ENCODE peak calls at places on chromosome 4, in four cellular contexts. One of them, this sample, is unnamed.

GRCh38 chr4:13541720-13542576 is 2.4 kb downstream of the NKX3-2 start:
- DNase-seq in GM12878: no peak
- DNase-seq in K562: no peak
- DNase-seq in HL-60: no peak
- DNase-seq in this sample: no peak

GRCh38 chr4:88735554-88735953 is 37.9 kb upstream of the NAP1L5 start:
- DNase-seq in HL-60: no peak
- DNase-seq in GM12878: no peak
- DNase-seq in K562: no peak
- DNase-seq in this sample: no peak

GRCh38 chr4:94459462-94460161 is 7.9 kb downstream of the PDLIM5 start:
- DNase-seq in HL-60: no peak
- DNase-seq in K562: peak; percentile 36
- DNase-seq in GM12878: no peak
- DNase-seq in this sample: no peak

GRCh38 chr4:8729408-8730149 is 137.0 kb downstream of the CPZ start:
- DNase-seq in HL-60: no peak
- DNase-seq in K562: no peak
- DNase-seq in GM12878: no peak
- DNase-seq in this sample: no peak

GRCh38 chr4:55358246-55358645 is 12.2 kb downstream of the SRD5A3 start:
- DNase-seq in K562: no peak
- DNase-seq in HL-60: no peak
- DNase-seq in GM12878: no peak
- DNase-seq in this sample: no peak

GRCh38 chr4:156939151-156939550 is 32.4 kb downstream of the PDGFC start:
- DNase-seq in K562: no peak
- DNase-seq in HL-60: no peak
- DNase-seq in GM12878: no peak
- DNase-seq in this sample: no peak

GRCh38 chr4:153393397-153393796 is 48.9 kb downstream of the MND1 start:
- DNase-seq in K562: no peak
- DNase-seq in HL-60: no peak
- DNase-seq in GM12878: no peak
- DNase-seq in this sample: no peak

GRCh38 chr4:140242357-140243284 is 88.6 kb upstream of the MAML3 start:
- DNase-seq in GM12878: no peak
- DNase-seq in K562: no peak
- DNase-seq in HL-60: peak; percentile 79
- DNase-seq in this sample: no peak

GRCh38 chr4:60326735-60327134 is 873.4 kb upstream of the ADGRL3 start:
- DNase-seq in GM12878: no peak
- DNase-seq in HL-60: no peak
- DNase-seq in K562: no peak
- DNase-seq in this sample: no peak

GRCh38 chr4:91147067-91147466 is 1019.9 kb downstream of the CCSER1 start:
- DNase-seq in GM12878: no peak
- DNase-seq in K562: no peak
- DNase-seq in HL-60: no peak
- DNase-seq in this sample: no peak

GRCh38 chr4:54185871-54186270 is 43.2 kb upstream of the PDGFRA start:
- DNase-seq in K562: no peak
- DNase-seq in HL-60: no peak
- DNase-seq in GM12878: no peak
- DNase-seq in this sample: no peak

GRCh38 chr4:2964077-2964471 is 703 bp downstream of the GRK4 start:
- DNase-seq in HL-60: peak; percentile 18
- DNase-seq in GM12878: no peak
- DNase-seq in K562: peak; percentile 33
- DNase-seq in this sample: no peak

GRCh38 chr4:151530230-151530629 is 121.3 kb downstream of the FHIP1A start:
- DNase-seq in K562: no peak
- DNase-seq in HL-60: no peak
- DNase-seq in GM12878: no peak
- DNase-seq in this sample: no peak

GRCh38 chr4:126798214-126798613 is 834.5 kb upstream of the INTU start:
- DNase-seq in HL-60: no peak
- DNase-seq in GM12878: no peak
- DNase-seq in K562: no peak
- DNase-seq in this sample: no peak

GRCh38 chr4:1476140-1476513 is 69.9 kb upstream of the NKX1-1 start:
- DNase-seq in GM12878: no peak
- DNase-seq in K562: no peak
- DNase-seq in HL-60: no peak
- DNase-seq in this sample: no peak

GRCh38 chr4:25258980-25259578 is 25.2 kb downstream of the PI4K2B start:
- DNase-seq in GM12878: no peak
- DNase-seq in HL-60: no peak
- DNase-seq in K562: no peak
- DNase-seq in this sample: no peak

GRCh38 chr4:152633118-152633517 is 46.7 kb downstream of the TMEM154 start:
- DNase-seq in HL-60: no peak
- DNase-seq in K562: no peak
- DNase-seq in GM12878: no peak
- DNase-seq in this sample: no peak

GRCh38 chr4:138688531-138689181 is 326.9 kb upstream of the NOCT start:
- DNase-seq in K562: no peak
- DNase-seq in HL-60: no peak
- DNase-seq in GM12878: no peak
- DNase-seq in this sample: no peak

GRCh38 chr4:117783716-117784115 is 250.6 kb upstream of the NDST3 start:
- DNase-seq in K562: no peak
- DNase-seq in GM12878: no peak
- DNase-seq in HL-60: no peak
- DNase-seq in this sample: no peak

GRCh38 chr4:153518001-153518400 is 51.8 kb downstream of the TMEM131L start:
- DNase-seq in K562: no peak
- DNase-seq in HL-60: no peak
- DNase-seq in GM12878: no peak
- DNase-seq in this sample: no peak

GRCh38 chr4:133389029-133389428 is 239.9 kb downstream of the PCDH10 start:
- DNase-seq in K562: no peak
- DNase-seq in HL-60: no peak
- DNase-seq in GM12878: no peak
- DNase-seq in this sample: no peak

GRCh38 chr4:7892212-7893019 is 47.2 kb downstream of the AFAP1 start:
- DNase-seq in K562: no peak
- DNase-seq in GM12878: no peak
- DNase-seq in HL-60: no peak
- DNase-seq in this sample: no peak

GRCh38 chr4:2944091-2944482 is 19.1 kb downstream of the NOP14 start:
- DNase-seq in HL-60: no peak
- DNase-seq in K562: no peak
- DNase-seq in GM12878: no peak
- DNase-seq in this sample: no peak

GRCh38 chr4:103887191-103887590 is 167.4 kb upstream of the TACR3 start:
- DNase-seq in GM12878: no peak
- DNase-seq in K562: no peak
- DNase-seq in HL-60: no peak
- DNase-seq in this sample: no peak

GRCh38 chr4:89741768-89742167 is 95.2 kb downstream of the SNCA start:
- DNase-seq in HL-60: no peak
- DNase-seq in GM12878: no peak
- DNase-seq in K562: no peak
- DNase-seq in this sample: no peak

GRCh38 chr4:23680616-23681518 is 209.0 kb downstream of the PPARGC1A start:
- DNase-seq in HL-60: no peak
- DNase-seq in K562: no peak
- DNase-seq in GM12878: no peak
- DNase-seq in this sample: no peak

GRCh38 chr4:110344165-110344564 is 131.8 kb upstream of the ENPEP start:
- DNase-seq in GM12878: no peak
- DNase-seq in K562: peak; percentile 6
- DNase-seq in HL-60: no peak
- DNase-seq in this sample: no peak

GRCh38 chr4:168139336-168139735 is 47.0 kb downstream of the ANXA10 start:
- DNase-seq in K562: no peak
- DNase-seq in HL-60: no peak
- DNase-seq in GM12878: no peak
- DNase-seq in this sample: no peak

GRCh38 chr4:112379306-112379705 is 82.1 kb downstream of the ALPK1 start:
- DNase-seq in GM12878: no peak
- DNase-seq in HL-60: no peak
- DNase-seq in K562: no peak
- DNase-seq in this sample: no peak

GRCh38 chr4:112381996-112382692 is 85.0 kb downstream of the ALPK1 start:
- DNase-seq in HL-60: no peak
- DNase-seq in K562: no peak
- DNase-seq in GM12878: no peak
- DNase-seq in this sample: no peak

GRCh38 chr4:112377127-112377635 is 80.0 kb downstream of the ALPK1 start:
- DNase-seq in GM12878: no peak
- DNase-seq in HL-60: no peak
- DNase-seq in K562: no peak
- DNase-seq in this sample: no peak

GRCh38 chr4:112377701-112378620 is 80.8 kb downstream of the ALPK1 start:
- DNase-seq in GM12878: no peak
- DNase-seq in HL-60: no peak
- DNase-seq in K562: no peak
- DNase-seq in this sample: no peak

GRCh38 chr4:112378858-112379257 is 81.7 kb downstream of the ALPK1 start:
- DNase-seq in GM12878: no peak
- DNase-seq in K562: no peak
- DNase-seq in HL-60: no peak
- DNase-seq in this sample: no peak
- TF ChIP-seq SPI1 in GM12878: no peak
- TF ChIP-seq SPI1 in K562: no peak
- TF ChIP-seq SPI1 in HL-60: no peak
- TF ChIP-seq SPI1 in this sample: no peak

GRCh38 chr4:80731436-80731835 is 299.1 kb upstream of the BMP3 start:
- DNase-seq in GM12878: no peak
- DNase-seq in HL-60: no peak
- DNase-seq in K562: no peak
- DNase-seq in this sample: no peak

GRCh38 chr4:80730158-80730557 is 300.4 kb upstream of the BMP3 start:
- DNase-seq in K562: no peak
- DNase-seq in GM12878: no peak
- DNase-seq in HL-60: no peak
- DNase-seq in this sample: no peak

DNA sequence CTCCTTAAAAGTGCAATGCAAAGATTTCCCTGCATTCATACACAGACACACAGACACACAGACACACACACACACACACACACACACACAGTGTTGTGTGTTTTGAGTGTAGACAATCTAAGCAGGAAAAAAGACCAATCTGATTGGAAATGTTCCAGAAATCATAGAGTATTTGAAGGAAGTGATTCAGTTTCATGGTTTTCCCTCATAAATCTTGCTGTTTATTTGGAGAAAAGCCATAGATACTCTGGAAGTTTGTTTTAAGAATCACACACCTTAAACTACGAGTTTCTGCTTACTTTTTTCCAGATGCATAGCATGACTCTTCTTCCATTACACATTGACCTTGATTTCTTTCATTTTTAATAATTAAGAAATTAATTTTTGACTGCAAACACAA is 298.5 kb upstream of the BMP3 start:
- DNase-seq in HL-60: no peak
- DNase-seq in K562: no peak
- DNase-seq in GM12878: no peak
- DNase-seq in this sample: no peak
- TF ChIP-seq SPI1 in HL-60: no peak
- TF ChIP-seq SPI1 in K562: no peak
- TF ChIP-seq SPI1 in GM12878: no peak
- TF ChIP-seq SPI1 in this sample: no peak

GRCh38 chr4:173247316-173247715 is 78.7 kb downstream of the GALNT7 start:
- DNase-seq in HL-60: no peak
- DNase-seq in GM12878: no peak
- DNase-seq in K562: no peak
- DNase-seq in this sample: no peak
- TF ChIP-seq SPI1 in HL-60: no peak
- TF ChIP-seq SPI1 in GM12878: no peak
- TF ChIP-seq SPI1 in K562: no peak
- TF ChIP-seq SPI1 in this sample: no peak

DNA sequence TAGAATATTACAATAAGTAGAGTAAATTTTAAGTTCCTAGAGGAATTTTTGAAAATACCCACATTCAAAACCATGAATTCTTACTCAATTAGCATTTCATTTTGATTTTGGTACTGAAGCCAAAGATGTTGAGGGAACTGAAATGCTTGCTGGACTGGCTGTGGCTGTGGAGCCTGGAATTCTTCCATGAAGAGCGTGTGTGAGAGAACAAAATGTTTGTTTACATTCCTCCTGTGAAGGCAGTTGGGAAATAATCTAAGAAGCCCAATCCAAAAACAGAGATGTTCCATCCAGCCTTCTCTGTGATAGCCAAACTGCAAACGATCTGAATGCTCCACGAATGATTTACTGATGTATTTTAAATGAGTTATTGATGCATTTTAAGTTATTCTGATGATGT is 3.8 kb upstream of the ADH1B start:
- DNase-seq in GM12878: no peak
- DNase-seq in HL-60: no peak
- DNase-seq in K562: no peak
- DNase-seq in this sample: no peak
- TF ChIP-seq SPI1 in GM12878: no peak
- TF ChIP-seq SPI1 in HL-60: no peak
- TF ChIP-seq SPI1 in K562: no peak
- TF ChIP-seq SPI1 in this sample: no peak

DNA sequence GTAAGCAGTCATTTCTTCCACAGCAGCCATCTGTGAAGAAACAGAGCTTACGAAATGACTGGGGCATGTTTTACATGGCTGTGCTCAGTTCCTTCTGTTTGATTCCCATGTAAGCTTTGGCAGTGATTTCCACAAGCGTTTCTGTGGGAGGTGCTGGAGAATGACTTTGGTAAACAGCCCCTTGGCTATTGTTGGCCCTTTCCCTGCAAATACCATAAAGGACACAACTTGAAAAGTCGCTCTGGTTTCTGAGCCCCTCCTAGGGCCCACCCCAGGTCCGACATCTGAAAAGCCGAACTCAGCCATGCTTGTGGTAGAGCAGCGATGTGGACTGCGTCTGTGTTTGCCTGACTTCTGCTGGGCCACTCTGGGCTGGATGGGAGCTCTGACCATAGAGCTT is 3.7 kb downstream of the LIMCH1 start:
- DNase-seq in K562: no peak
- DNase-seq in GM12878: no peak
- DNase-seq in HL-60: no peak
- DNase-seq in this sample: no peak
- TF ChIP-seq SPI1 in K562: no peak
- TF ChIP-seq SPI1 in GM12878: no peak
- TF ChIP-seq SPI1 in HL-60: no peak
- TF ChIP-seq SPI1 in this sample: no peak

This sample was measured in GM12891.